ENCODE peak calls at places on chromosome 20, in six cellular contexts. Y is naive thymus-derived CD4-positive, alpha-beta T cell; L is left ventricle myocardium inferior; Q is heart left ventricle; S is A673; H is CD4-positive, alpha-beta T cell. F is an unnamed sample.

GRCh38 chr20:44959082-44959895 is 908 bp downstream of the TOMM34 start:
- DNase-seq in S (peak; percentile 62), L (no peak), H (peak; percentile 47), Q (peak; percentile 40), Y (peak; percentile 60), F (peak; percentile 30)

GRCh38 chr20:47663354-47664067 is 121.8 kb downstream of the SULF2 start:
- DNase-seq in Y (peak; percentile 73), S (peak; percentile 83), Q (peak; percentile 69), L (peak; percentile 71), H (peak; percentile 67), F (peak; percentile 78)

GRCh38 chr20:50299325-50299629 is 108.6 kb downstream of the CEBPB start:
- DNase-seq in Q (no peak), L (no peak), Y (no peak), H (no peak), S (no peak), F (no peak)

GRCh38 chr20:32480361-32481199 is 104.6 kb downstream of the NOL4L start:
- DNase-seq in Y (no peak), L (peak; percentile 3), H (no peak), S (no peak), Q (peak; percentile 19), F (no peak)

GRCh38 chr20:63125893-63126601 is 89.9 kb downstream of the YTHDF1 start:
- DNase-seq in Q (peak; percentile 10), L (peak; percentile 4), Y (no peak), S (no peak), H (no peak), F (no peak)

GRCh38 chr20:31693987-31694661 is 28.5 kb downstream of the BCL2L1 start:
- DNase-seq in L (no peak), H (no peak), S (peak; percentile 49), Y (no peak), Q (no peak), F (no peak)

GRCh38 chr20:9407805-9408421 is 106.5 kb upstream of the LAMP5 start:
- DNase-seq in Q (no peak), L (no peak), Y (peak; percentile 35), S (peak; percentile 67), H (peak; percentile 1), F (peak; percentile 72)

GRCh38 chr20:32828029-32828666 is 8.4 kb downstream of the MAPRE1 start:
- DNase-seq in L (no peak), H (no peak), Q (no peak), S (no peak), Y (no peak), F (no peak)

GRCh38 chr20:53142225-53142624 is 170.1 kb downstream of the TSHZ2 start:
- DNase-seq in Q (no peak), S (peak; percentile 67), H (no peak), Y (no peak), L (no peak), F (peak; percentile 72)

GRCh38 chr20:16620961-16621360 is 47.7 kb upstream of the KIF16B start:
- DNase-seq in L (no peak), H (no peak), S (no peak), Y (no peak), Q (no peak), F (no peak)

GRCh38 chr20:62875419-62876355 is 14.1 kb upstream of the TCFL5 start:
- DNase-seq in H (no peak), L (peak; percentile 81), Q (peak; percentile 88), S (peak; percentile 91), Y (no peak), F (peak; percentile 91)

GRCh38 chr20:33282991-33283555 is at the start of gene BPIFB1:
- DNase-seq in Q (no peak), L (no peak), Y (no peak), H (no peak), S (no peak), F (no peak)

GRCh38 chr20:46551508-46552280 is 1.2 kb upstream of the OCSTAMP start:
- DNase-seq in Q (no peak), Y (no peak), S (no peak), L (no peak), H (no peak), F (no peak)

GRCh38 chr20:32132911-32133549 is 23.5 kb downstream of the TM9SF4 start:
- DNase-seq in H (no peak), Y (no peak), L (no peak), S (no peak), Q (no peak), F (no peak)

GRCh38 chr20:22924036-22924737 is 110.9 kb upstream of the SSTR4 start:
- DNase-seq in L (peak; percentile 22), Y (no peak), S (no peak), Q (peak; percentile 25), H (no peak), F (no peak)

GRCh38 chr20:37341632-37342031 is 4.3 kb upstream of the SRC start:
- DNase-seq in S (no peak), H (no peak), Y (no peak), L (no peak), Q (no peak), F (no peak)

GRCh38 chr20:58659841-58660240 is 8.8 kb downstream of the STX16 start:
- DNase-seq in S (no peak), L (no peak), Q (no peak), Y (no peak), H (no peak), F (no peak)

GRCh38 chr20:46802696-46803445 is 91.8 kb upstream of the EYA2 start:
- DNase-seq in S (no peak), Y (no peak), H (no peak), Q (no peak), L (no peak), F (no peak)

GRCh38 chr20:58213112-58213511 is 15.3 kb downstream of the ANKRD60 start:
- DNase-seq in S (no peak), L (no peak), Q (no peak), H (no peak), Y (no peak), F (no peak)

GRCh38 chr20:16701296-16701695 is 28.5 kb upstream of the SNRPB2 start:
- DNase-seq in L (no peak), Y (peak; percentile 36), Q (no peak), S (peak; percentile 21), H (peak; percentile 9), F (peak; percentile 6)

GRCh38 chr20:45981261-45981660 is 9.3 kb upstream of the ZNF335 start:
- DNase-seq in L (no peak), Q (no peak), Y (no peak), S (no peak), H (no peak), F (no peak)

DNA sequence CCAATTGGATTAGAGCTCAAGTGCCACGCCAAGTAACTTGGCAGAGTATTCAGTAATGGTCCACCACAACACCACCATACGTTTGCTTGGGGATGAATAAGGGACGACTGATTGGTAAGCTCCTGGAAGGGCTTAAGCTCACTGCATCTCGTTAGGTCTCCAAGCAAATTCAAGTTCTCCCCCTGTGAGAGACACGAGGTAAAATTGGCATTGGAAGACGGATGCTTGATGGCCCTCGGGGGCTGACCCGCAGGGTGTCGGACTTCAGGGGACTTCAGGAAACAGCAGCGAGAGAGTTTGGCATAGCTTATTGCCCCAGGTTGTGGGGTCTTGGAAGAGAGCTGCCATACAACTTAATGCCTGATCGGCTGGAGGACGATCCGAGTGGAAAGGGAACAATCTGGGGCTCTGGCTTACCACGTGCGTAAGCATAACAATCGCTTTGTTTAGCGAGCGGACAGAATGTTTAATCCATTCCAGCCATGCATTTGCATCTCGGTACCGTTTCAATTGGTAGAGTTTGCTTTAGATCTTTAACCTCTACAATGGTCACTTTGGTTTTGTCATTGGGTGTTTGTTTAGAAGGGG is 4.8 kb upstream of the ZNFX1 start:
- DNase-seq in S (peak; percentile 27), Q (no peak), L (no peak), H (no peak), Y (no peak), F (no peak)
- H3K9me3 ChIP-seq in S (peaks cover 43% of the 10 kb centered on the region), Q (peaks cover 58% of the 10 kb centered on the region), L (peaks cover 64% of the 10 kb centered on the region), H (peaks cover 81% of the 10 kb centered on the region), Y (peaks cover 79% of the 10 kb centered on the region), F (no peaks in the 10 kb centered on the region)

DNA sequence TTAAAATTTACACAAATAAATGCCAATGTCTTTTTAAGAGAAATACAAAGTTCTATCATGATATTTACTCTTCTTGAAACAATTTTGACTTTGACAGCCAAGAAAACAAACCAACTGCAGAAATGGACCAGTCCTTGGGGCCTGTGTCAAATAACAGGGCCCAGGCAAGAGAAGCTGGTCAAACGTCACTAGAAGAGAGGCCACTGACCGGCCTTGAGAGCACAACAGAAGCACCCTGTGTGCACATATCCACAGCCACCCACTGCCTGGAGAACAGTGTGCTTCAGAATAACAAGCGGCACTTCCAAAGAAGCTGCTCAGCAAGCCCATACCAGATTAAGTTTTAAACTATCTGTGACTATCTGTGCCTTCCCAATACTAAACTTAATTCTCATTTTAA is 14.8 kb downstream of the APMAP start:
- DNase-seq in L (no peak), H (no peak), Q (no peak), S (no peak), Y (no peak), F (no peak)
- H3K27me3 ChIP-seq in L (no peaks in the 10 kb centered on the region), H (no peaks in the 10 kb centered on the region), Q (no peaks in the 10 kb centered on the region), S (no peaks in the 10 kb centered on the region), Y (no peaks in the 10 kb centered on the region), F (no peaks in the 10 kb centered on the region)

GRCh38 chr20:61417221-61417941 is 165.3 kb downstream of the CDH4 start:
- DNase-seq in S (no peak), L (no peak), H (no peak), Y (no peak), Q (no peak), F (no peak)

GRCh38 chr20:61416546-61416945 is 164.5 kb downstream of the CDH4 start:
- DNase-seq in S (no peak), Q (no peak), L (no peak), Y (no peak), H (no peak), F (no peak)

GRCh38 chr20:61413752-61414151 is 161.7 kb downstream of the CDH4 start:
- DNase-seq in Y (no peak), H (no peak), S (no peak), Q (no peak), L (no peak), F (no peak)

GRCh38 chr20:61411743-61412142 is 159.7 kb downstream of the CDH4 start:
- DNase-seq in S (no peak), Q (no peak), L (no peak), Y (no peak), H (no peak), F (no peak)

GRCh38 chr20:61414455-61414991 is 162.5 kb downstream of the CDH4 start:
- DNase-seq in Q (no peak), Y (no peak), S (peak; percentile 58), L (no peak), H (no peak), F (no peak)
- H3K9me3 ChIP-seq in Q (peaks cover 7% of the 10 kb centered on the region), Y (no peaks in the 10 kb centered on the region), S (no peaks in the 10 kb centered on the region), L (peaks cover 11% of the 10 kb centered on the region), H (no peaks in the 10 kb centered on the region), F (no peaks in the 10 kb centered on the region)

DNA sequence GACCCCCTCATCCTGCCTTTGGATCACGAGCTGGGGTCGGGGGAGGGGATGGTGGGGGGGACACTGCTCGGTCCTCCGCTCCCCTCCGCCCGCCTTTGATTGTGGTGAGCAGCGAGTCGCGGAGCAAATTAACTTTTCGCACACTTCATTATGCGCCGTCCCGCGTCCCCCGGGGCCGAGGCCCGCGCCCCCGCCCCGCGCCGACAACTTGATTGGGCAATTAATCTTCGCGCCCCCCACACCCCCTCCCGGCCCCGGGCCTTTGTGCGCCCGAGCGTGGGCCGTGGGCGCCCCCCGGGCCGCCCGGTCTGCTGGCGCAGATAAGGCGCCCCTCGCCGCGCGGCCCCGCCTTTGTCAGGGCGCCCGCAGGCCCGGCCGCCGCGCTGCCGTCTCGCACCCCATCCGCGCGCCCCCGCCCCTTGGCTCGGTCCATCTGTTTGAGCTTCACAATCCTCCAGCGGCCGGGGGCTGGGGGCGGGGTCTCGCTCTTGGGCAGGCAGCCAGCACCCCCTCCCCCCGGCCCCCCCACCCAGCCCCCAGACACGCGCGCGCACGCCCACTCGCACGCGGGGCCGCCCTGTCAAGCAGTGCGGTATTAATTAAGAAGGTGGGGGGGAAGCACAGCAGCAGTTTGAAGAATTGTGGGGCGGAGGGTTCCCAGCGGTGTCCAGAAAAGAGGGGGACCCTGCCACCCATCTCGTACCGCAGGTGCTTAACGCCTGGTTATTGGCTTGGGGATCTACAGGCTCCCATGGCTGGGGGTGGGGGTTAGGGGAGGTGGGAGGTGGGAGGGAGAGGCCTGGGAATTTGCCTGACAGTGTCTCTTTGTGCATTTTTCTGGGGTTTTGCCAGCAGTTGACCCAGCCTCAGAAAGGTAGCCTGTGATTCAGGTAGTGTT is 34.5 kb upstream of the SCRT2 start:
- DNase-seq in L (no peak), S (no peak), Q (no peak), Y (no peak), H (no peak), F (no peak)
- H3K27me3 ChIP-seq in L (peaks cover 51% of the 10 kb centered on the region), S (peaks cover 11% of the 10 kb centered on the region), Q (peaks cover 6% of the 10 kb centered on the region), Y (no peaks in the 10 kb centered on the region), H (peaks cover 15% of the 10 kb centered on the region), F (no peaks in the 10 kb centered on the region)